ENCODE peak calls at places on chromosome 9, in six cellular contexts. E, O, C, G, M and D are unnamed samples.

GRCh38 chr9:37464006-37464405 is 1.2 kb downstream of the ZBTB5 start:
- DNase-seq in E (no peak), O (no peak), C (no peak), G (no peak), M (peak), D (no peak)

GRCh38 chr9:114696814-114697544 is 15.0 kb upstream of the TEX48 start:
- DNase-seq in E (no peak), O (no peak), C (peak), G (peak), M (peak), D (no peak)

GRCh38 chr9:124869466-124869985 is 7.6 kb downstream of the ARPC5L start:
- DNase-seq in E (no peak), O (no peak), C (peak), G (peak), M (no peak), D (no peak)

GRCh38 chr9:2299156-2299842 is 284.2 kb downstream of the SMARCA2 start:
- DNase-seq in E (no peak), O (peak), C (no peak), G (no peak), M (no peak), D (no peak)

GRCh38 chr9:108665856-108666784 is 189.7 kb downstream of the ACTL7B start:
- DNase-seq in E (no peak), O (no peak), C (no peak), G (no peak), M (no peak), D (no peak)

GRCh38 chr9:134496413-134497282 is 145.0 kb upstream of the COL5A1 start:
- DNase-seq in E (no peak), O (no peak), C (no peak), G (no peak), M (no peak), D (no peak)

GRCh38 chr9:70411141-70411929 is 3.1 kb downstream of the KLF9 start:
- DNase-seq in E (no peak), O (peak), C (peak), G (peak), M (peak), D (no peak)

GRCh38 chr9:38339087-38339486 is 53.4 kb upstream of the ALDH1B1 start:
- DNase-seq in E (no peak), O (no peak), C (no peak), G (no peak), M (peak), D (no peak)

GRCh38 chr9:88258012-88258411 is 119.7 kb upstream of the SPATA31C2 start:
- DNase-seq in E (no peak), O (peak), C (no peak), G (no peak), M (peak), D (no peak)

GRCh38 chr9:72633966-72634365 is 112.6 kb downstream of the TMC1 start:
- DNase-seq in E (no peak), O (no peak), C (no peak), G (no peak), M (no peak), D (no peak)

GRCh38 chr9:29285818-29286217 is 1712.5 kb upstream of the C9orf72 start:
- DNase-seq in E (peak), O (no peak), C (no peak), G (no peak), M (no peak), D (peak)

GRCh38 chr9:107215381-107215780 is 67.7 kb upstream of the RAD23B start:
- DNase-seq in E (no peak), O (no peak), C (no peak), G (no peak), M (peak), D (no peak)

GRCh38 chr9:124267271-124267807 is 9.6 kb downstream of the NEK6 start:
- DNase-seq in E (no peak), O (peak), C (no peak), G (no peak), M (peak), D (no peak)

GRCh38 chr9:20220286-20220685 is 402.0 kb downstream of the MLLT3 start:
- DNase-seq in E (no peak), O (no peak), C (no peak), G (no peak), M (peak), D (no peak)

GRCh38 chr9:2181794-2182193 is 166.6 kb downstream of the SMARCA2 start:
- DNase-seq in E (peak), O (no peak), C (no peak), G (peak), M (no peak), D (peak)